ENCODE peak calls at places on chromosomes 13 and 19, in eight cellular contexts. One of them, this sample, is unnamed. For H3K4me1, the result is how much of the 10 kb centered on the place peaks cover.

GRCh38 chr19:58033741-58034475 is at the start of gene ZSCAN1:
- DNase-seq in CD8-positive, alpha-beta T cell: peak
- DNase-seq in left ventricle myocardium inferior: peak
- DNase-seq in CD4-positive, alpha-beta memory T cell: no peak
- DNase-seq in tibial nerve: peak
- DNase-seq in stomach: peak
- DNase-seq in colonic mucosa: peak
- DNase-seq in neural progenitor cell: peak
- DNase-seq in this sample: peak

GRCh38 chr13:54185785-54186184 is 1157.2 kb downstream of the OLFM4 start:
- DNase-seq in left ventricle myocardium inferior: no peak
- DNase-seq in CD8-positive, alpha-beta T cell: no peak
- DNase-seq in neural progenitor cell: peak
- DNase-seq in colonic mucosa: no peak
- DNase-seq in stomach: no peak
- DNase-seq in CD4-positive, alpha-beta memory T cell: no peak
- DNase-seq in tibial nerve: no peak
- DNase-seq in this sample: no peak

GRCh38 chr13:49869514-49869913 is 66.6 kb downstream of the SPRYD7 start:
- DNase-seq in colonic mucosa: no peak
- DNase-seq in tibial nerve: peak
- DNase-seq in neural progenitor cell: peak
- DNase-seq in left ventricle myocardium inferior: no peak
- DNase-seq in CD4-positive, alpha-beta memory T cell: no peak
- DNase-seq in stomach: no peak
- DNase-seq in CD8-positive, alpha-beta T cell: no peak
- DNase-seq in this sample: no peak

GRCh38 chr19:23070353-23070781 is 46.5 kb upstream of the ZNF730 start:
- DNase-seq in colonic mucosa: peak
- DNase-seq in stomach: no peak
- DNase-seq in CD8-positive, alpha-beta T cell: no peak
- DNase-seq in tibial nerve: no peak
- DNase-seq in CD4-positive, alpha-beta memory T cell: no peak
- DNase-seq in left ventricle myocardium inferior: peak
- DNase-seq in neural progenitor cell: no peak
- DNase-seq in this sample: no peak

GRCh38 chr13:26718146-26718545 is 42.4 kb downstream of the GPR12 start:
- DNase-seq in colonic mucosa: no peak
- DNase-seq in neural progenitor cell: no peak
- DNase-seq in CD8-positive, alpha-beta T cell: no peak
- DNase-seq in CD4-positive, alpha-beta memory T cell: no peak
- DNase-seq in tibial nerve: no peak
- DNase-seq in stomach: no peak
- DNase-seq in left ventricle myocardium inferior: no peak
- DNase-seq in this sample: no peak

GRCh38 chr13:51137250-51137649 is 26.2 kb upstream of the C13orf42 start:
- DNase-seq in CD4-positive, alpha-beta memory T cell: no peak
- DNase-seq in left ventricle myocardium inferior: no peak
- DNase-seq in CD8-positive, alpha-beta T cell: no peak
- DNase-seq in neural progenitor cell: no peak
- DNase-seq in tibial nerve: no peak
- DNase-seq in stomach: no peak
- DNase-seq in colonic mucosa: no peak
- DNase-seq in this sample: no peak

GRCh38 chr19:35509018-35509652 is 4.3 kb downstream of the DMKN start:
- DNase-seq in CD4-positive, alpha-beta memory T cell: peak
- DNase-seq in left ventricle myocardium inferior: no peak
- DNase-seq in neural progenitor cell: peak
- DNase-seq in CD8-positive, alpha-beta T cell: peak
- DNase-seq in colonic mucosa: peak
- DNase-seq in stomach: peak
- DNase-seq in tibial nerve: no peak
- DNase-seq in this sample: peak

GRCh38 chr19:56083668-56084067 is 37.4 kb downstream of the ZNF787 start:
- DNase-seq in stomach: no peak
- DNase-seq in CD8-positive, alpha-beta T cell: no peak
- DNase-seq in colonic mucosa: no peak
- DNase-seq in neural progenitor cell: no peak
- DNase-seq in tibial nerve: no peak
- DNase-seq in left ventricle myocardium inferior: no peak
- DNase-seq in CD4-positive, alpha-beta memory T cell: no peak
- DNase-seq in this sample: no peak

GRCh38 chr13:113973218-113974164 is at the start of gene C13orf46:
- DNase-seq in stomach: no peak
- DNase-seq in left ventricle myocardium inferior: peak
- DNase-seq in CD8-positive, alpha-beta T cell: no peak
- DNase-seq in colonic mucosa: no peak
- DNase-seq in tibial nerve: no peak
- DNase-seq in CD4-positive, alpha-beta memory T cell: no peak
- DNase-seq in neural progenitor cell: no peak
- DNase-seq in this sample: no peak

GRCh38 chr13:110433014-110433413 is 125.9 kb downstream of the COL4A2 start:
- DNase-seq in neural progenitor cell: no peak
- DNase-seq in stomach: no peak
- DNase-seq in CD4-positive, alpha-beta memory T cell: no peak
- DNase-seq in left ventricle myocardium inferior: peak
- DNase-seq in colonic mucosa: no peak
- DNase-seq in CD8-positive, alpha-beta T cell: no peak
- DNase-seq in tibial nerve: no peak
- DNase-seq in this sample: no peak

GRCh38 chr19:1857648-1858326 is 5.6 kb downstream of the KLF16 start:
- DNase-seq in left ventricle myocardium inferior: no peak
- DNase-seq in tibial nerve: no peak
- DNase-seq in neural progenitor cell: no peak
- DNase-seq in stomach: no peak
- DNase-seq in CD4-positive, alpha-beta memory T cell: no peak
- DNase-seq in colonic mucosa: peak
- DNase-seq in CD8-positive, alpha-beta T cell: no peak
- DNase-seq in this sample: no peak
- H3K4me3 ChIP-seq in left ventricle myocardium inferior: peak
- H3K4me3 ChIP-seq in tibial nerve: peak
- H3K4me3 ChIP-seq in neural progenitor cell: peak
- H3K4me3 ChIP-seq in stomach: peak
- H3K4me3 ChIP-seq in CD4-positive, alpha-beta memory T cell: peak
- H3K4me3 ChIP-seq in colonic mucosa: peak
- H3K4me3 ChIP-seq in CD8-positive, alpha-beta T cell: no peak
- H3K4me3 ChIP-seq in this sample: peak

GRCh38 chr13:75687145-75687763 is 51.1 kb downstream of the LMO7 start:
- DNase-seq in tibial nerve: no peak
- DNase-seq in stomach: no peak
- DNase-seq in neural progenitor cell: peak
- DNase-seq in CD8-positive, alpha-beta T cell: no peak
- DNase-seq in left ventricle myocardium inferior: no peak
- DNase-seq in colonic mucosa: no peak
- DNase-seq in CD4-positive, alpha-beta memory T cell: no peak
- DNase-seq in this sample: no peak
- H3K4me1 ChIP-seq in tibial nerve: under half
- H3K4me1 ChIP-seq in stomach: under half
- H3K4me1 ChIP-seq in neural progenitor cell: under half
- H3K4me1 ChIP-seq in CD8-positive, alpha-beta T cell: under half
- H3K4me1 ChIP-seq in left ventricle myocardium inferior: under half
- H3K4me1 ChIP-seq in colonic mucosa: under half
- H3K4me1 ChIP-seq in CD4-positive, alpha-beta memory T cell: under half
- H3K4me1 ChIP-seq in this sample: under half

DNA sequence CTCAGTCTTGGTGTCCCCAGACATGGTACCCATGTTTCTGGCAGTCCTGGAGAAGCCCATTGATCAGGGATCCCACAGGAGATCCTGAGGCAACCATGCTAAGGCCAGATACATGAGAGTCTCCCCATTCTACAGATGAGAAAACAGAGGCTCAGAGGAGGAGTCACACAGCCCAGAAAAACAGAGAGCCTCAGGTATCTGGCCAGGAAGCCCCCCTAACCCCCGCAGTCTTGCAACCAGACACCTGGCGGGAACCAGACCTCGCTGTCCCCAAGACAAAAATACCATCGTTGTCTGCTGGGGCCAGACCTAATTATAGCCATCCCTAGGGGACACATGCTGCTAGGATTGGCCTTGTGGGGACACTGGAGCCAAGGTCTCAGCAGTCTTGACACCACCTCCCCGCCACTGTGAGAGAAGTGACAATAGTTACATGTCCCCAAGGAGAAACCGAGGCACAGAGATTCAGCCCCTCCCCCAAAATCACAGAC is 1.6 kb upstream of the PDE4C start:
- DNase-seq in tibial nerve: no peak
- DNase-seq in left ventricle myocardium inferior: peak
- DNase-seq in colonic mucosa: no peak
- DNase-seq in CD4-positive, alpha-beta memory T cell: no peak
- DNase-seq in CD8-positive, alpha-beta T cell: no peak
- DNase-seq in neural progenitor cell: no peak
- DNase-seq in stomach: no peak
- DNase-seq in this sample: no peak
- H3K4me3 ChIP-seq in tibial nerve: no peak
- H3K4me3 ChIP-seq in left ventricle myocardium inferior: no peak
- H3K4me3 ChIP-seq in colonic mucosa: no peak
- H3K4me3 ChIP-seq in CD4-positive, alpha-beta memory T cell: no peak
- H3K4me3 ChIP-seq in CD8-positive, alpha-beta T cell: no peak
- H3K4me3 ChIP-seq in neural progenitor cell: no peak
- H3K4me3 ChIP-seq in stomach: no peak
- H3K4me3 ChIP-seq in this sample: no peak

GRCh38 chr13:40600145-40600751 is 66.2 kb downstream of the FOXO1 start:
- DNase-seq in left ventricle myocardium inferior: no peak
- DNase-seq in tibial nerve: no peak
- DNase-seq in neural progenitor cell: no peak
- DNase-seq in stomach: no peak
- DNase-seq in CD8-positive, alpha-beta T cell: no peak
- DNase-seq in colonic mucosa: no peak
- DNase-seq in CD4-positive, alpha-beta memory T cell: peak
- DNase-seq in this sample: peak
- H3K4me1 ChIP-seq in left ventricle myocardium inferior: half or more
- H3K4me1 ChIP-seq in tibial nerve: under half
- H3K4me1 ChIP-seq in neural progenitor cell: under half
- H3K4me1 ChIP-seq in stomach: under half
- H3K4me1 ChIP-seq in CD8-positive, alpha-beta T cell: half or more
- H3K4me1 ChIP-seq in colonic mucosa: under half
- H3K4me1 ChIP-seq in CD4-positive, alpha-beta memory T cell: half or more
- H3K4me1 ChIP-seq in this sample: half or more